ENCODE peak calls at places on chromosomes 3 and 15, in nine cellular contexts. A is transverse colon, M is cardiac muscle cell, E is body of pancreas, T is hepatocyte, W is RWPE2, F is GM23338, D is HCT116, S is pancreas. L is an unnamed sample.
A peak's percentile ranks its signal among the peaks of the same experiment; 100 is the strongest.

GRCh38 chr3:49025005-49025792 is 3.3 kb downstream of the NDUFAF3 start:
- DNase-seq in A (no peak), M (no peak), E (no peak), T (no peak), W (no peak), F (no peak), D (no peak), S (no peak), L (no peak)

GRCh38 chr15:78179906-78180305 is 30.7 kb downstream of the IDH3A start:
- DNase-seq in A (no peak), M (no peak), E (no peak), T (no peak), W (no peak), F (no peak), D (no peak), S (no peak), L (no peak)

GRCh38 chr15:66646799-66647198 is 55.2 kb upstream of the SMAD6 start:
- DNase-seq in A (no peak), M (no peak), E (no peak), T (no peak), W (no peak), F (no peak), D (no peak), S (no peak), L (no peak)

GRCh38 chr3:142960322-142960850 is 3.1 kb downstream of the PAQR9 start:
- DNase-seq in A (no peak), M (no peak), E (no peak), T (no peak), W (no peak), F (no peak), D (no peak), S (no peak), L (no peak)

GRCh38 chr3:53199834-53200233 is 38.8 kb downstream of the PRKCD start:
- DNase-seq in A (no peak), M (no peak), E (no peak), T (no peak), W (no peak), F (no peak), D (no peak), S (no peak), L (no peak)

GRCh38 chr3:186782542-186783069 is 771 bp upstream of the EIF4A2 start:
- DNase-seq in A (no peak), M (no peak), E (no peak), T (no peak), W (no peak), F (no peak), D (no peak), S (no peak), L (no peak)

GRCh38 chr15:93152951-93153350 is 63.9 kb upstream of the RGMA start:
- DNase-seq in A (peak; percentile 37), M (no peak), E (peak; percentile 79), T (peak; percentile 20), W (no peak), F (no peak), D (no peak), S (peak; percentile 71), L (no peak)

GRCh38 chr3:53668872-53669271 is 174.5 kb downstream of the CACNA1D start:
- DNase-seq in A (no peak), M (peak; percentile 26), E (no peak), T (no peak), W (no peak), F (peak; percentile 53), D (peak; percentile 10), S (no peak), L (no peak)

GRCh38 chr3:52805270-52806039 is 10.9 kb downstream of the ITIH3 start:
- DNase-seq in A (no peak), M (no peak), E (no peak), T (no peak), W (no peak), F (peak; percentile 9), D (no peak), S (no peak), L (no peak)

GRCh38 chr15:31160740-31161495 is 59.4 kb upstream of the TRPM1 start:
- DNase-seq in A (no peak), M (no peak), E (no peak), T (no peak), W (no peak), F (no peak), D (no peak), S (no peak), L (no peak)

GRCh38 chr15:77538793-77539487 is 93.8 kb downstream of the LINGO1 start:
- DNase-seq in A (peak; percentile 57), M (no peak), E (peak; percentile 95), T (no peak), W (peak; percentile 61), F (no peak), D (no peak), S (peak; percentile 88), L (no peak)

GRCh38 chr3:119827209-119827608 is 45.3 kb downstream of the NR1I2 start:
- DNase-seq in A (no peak), M (no peak), E (no peak), T (no peak), W (no peak), F (no peak), D (no peak), S (no peak), L (no peak)

GRCh38 chr3:185688808-185689207 is 102.7 kb downstream of the SENP2 start:
- DNase-seq in A (no peak), M (no peak), E (no peak), T (peak; percentile 68), W (peak; percentile 98), F (no peak), D (peak; percentile 98), S (no peak), L (no peak)

GRCh38 chr15:41661529-41662225 is 1.5 kb downstream of the MGA start:
- DNase-seq in A (peak; percentile 79), M (peak; percentile 82), E (peak; percentile 75), T (peak; percentile 84), W (peak; percentile 84), F (peak; percentile 95), D (no peak), S (peak; percentile 74), L (peak; percentile 73)

GRCh38 chr3:51814034-51814433 is 35.0 kb upstream of the IQCF6 start:
- DNase-seq in A (no peak), M (no peak), E (no peak), T (no peak), W (no peak), F (no peak), D (no peak), S (no peak), L (no peak)

GRCh38 chr15:77722759-77723460 is 90.2 kb upstream of the LINGO1 start:
- DNase-seq in A (no peak), M (peak; percentile 24), E (no peak), T (no peak), W (no peak), F (peak; percentile 62), D (no peak), S (no peak), L (no peak)

GRCh38 chr3:39176025-39176714 is 16.2 kb downstream of the XIRP1 start:
- DNase-seq in A (no peak), M (no peak), E (no peak), T (no peak), W (no peak), F (no peak), D (no peak), S (peak; percentile 10), L (no peak)
- H3K27ac ChIP-seq in A (peak overlapping the region; percentile 94), M (peak overlapping the region; percentile 78), E (peak overlapping the region; percentile 92), T (peak overlapping the region; percentile 98), W (peak overlapping the region; percentile 68), F (no peak overlapping the region), D (no peak overlapping the region), S (peak overlapping the region; percentile 90), L (no peak overlapping the region)

GRCh38 chr15:70321106-70321809 is 223.5 kb upstream of the TLE3 start:
- DNase-seq in A (no peak), M (no peak), E (no peak), T (no peak), W (no peak), F (no peak), D (no peak), S (no peak), L (no peak)

GRCh38 chr15:70320077-70320830 is 222.5 kb upstream of the TLE3 start:
- DNase-seq in A (no peak), M (no peak), E (no peak), T (no peak), W (no peak), F (no peak), D (no peak), S (no peak), L (no peak)

GRCh38 chr15:70318594-70318993 is 220.9 kb upstream of the TLE3 start:
- DNase-seq in A (no peak), M (no peak), E (no peak), T (no peak), W (no peak), F (no peak), D (no peak), S (no peak), L (no peak)

GRCh38 chr15:70318996-70319465 is 221.3 kb upstream of the TLE3 start:
- DNase-seq in A (peak; percentile 46), M (no peak), E (no peak), T (peak; percentile 46), W (no peak), F (no peak), D (no peak), S (no peak), L (no peak)

GRCh38 chr15:70319466-70319865 is 221.7 kb upstream of the TLE3 start:
- DNase-seq in A (no peak), M (no peak), E (no peak), T (no peak), W (no peak), F (no peak), D (no peak), S (no peak), L (no peak)
- H3K4me1 ChIP-seq in A (peaks cover 54% of the 10 kb centered on the region), M (no peaks in the 10 kb centered on the region), E (peaks cover 3% of the 10 kb centered on the region), T (peaks cover 55% of the 10 kb centered on the region), W (peaks cover 36% of the 10 kb centered on the region), F (peaks cover 9% of the 10 kb centered on the region), D (peaks cover 3% of the 10 kb centered on the region), S (peaks cover 6% of the 10 kb centered on the region), L (no peaks in the 10 kb centered on the region)

DNA sequence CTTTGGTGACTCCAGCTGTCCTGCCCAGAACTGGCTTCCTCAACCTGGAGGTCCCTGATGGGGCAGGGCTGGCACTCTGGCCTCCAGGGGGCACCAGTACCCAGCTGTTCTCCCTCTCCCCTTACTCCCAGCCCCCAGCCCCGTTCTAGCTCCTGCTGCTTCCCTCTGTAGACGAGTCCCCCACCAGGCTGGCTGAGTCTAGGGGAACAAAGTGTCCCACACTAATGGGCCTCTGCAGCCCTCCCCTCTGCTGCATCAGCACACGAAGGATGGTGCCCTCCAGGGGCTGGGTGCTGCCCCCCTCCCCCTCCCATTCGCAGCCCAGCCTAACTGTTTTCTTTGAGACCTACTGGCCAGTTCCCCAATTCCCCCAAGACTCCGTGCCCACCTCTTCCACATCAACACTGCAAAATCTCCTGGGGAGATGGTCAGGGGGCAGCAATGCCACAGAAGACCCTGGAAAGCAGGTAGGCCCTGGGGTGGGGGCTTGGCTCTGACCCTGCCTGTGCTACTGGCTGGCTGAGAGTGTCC is 4.2 kb downstream of the RHCG start:
- DNase-seq in A (no peak), M (peak; percentile 41), E (no peak), T (no peak), W (peak; percentile 73), F (peak; percentile 83), D (no peak), S (no peak), L (no peak)
- TF ChIP-seq CTCF in A (no peak), M (peak; percentile 56), E (no peak), T (peak; percentile 36), W (peak; percentile 79), F (peak; percentile 72), D (peak; percentile 55), S (no peak), L (no peak)

DNA sequence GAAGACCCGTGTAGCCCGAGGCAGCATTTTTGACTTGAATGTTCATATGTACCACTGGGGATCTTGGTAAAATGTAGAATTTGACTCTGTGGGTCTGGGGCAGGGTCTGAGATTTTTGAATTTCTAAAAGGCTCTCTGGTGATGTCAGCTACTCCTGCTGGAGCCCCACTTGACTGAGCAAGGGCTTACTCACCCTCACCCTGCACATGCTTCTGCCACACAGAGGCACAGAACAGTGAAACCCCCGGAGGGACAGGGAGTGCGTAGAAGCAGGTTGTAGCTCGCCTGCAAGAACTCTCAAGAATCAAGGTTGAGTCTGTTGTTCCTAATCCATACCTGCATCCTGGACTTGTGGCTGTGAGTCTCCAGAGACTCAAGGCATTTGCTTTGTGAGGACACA is 41.1 kb downstream of the SLCO3A1 start:
- DNase-seq in A (no peak), M (no peak), E (no peak), T (no peak), W (no peak), F (no peak), D (no peak), S (no peak), L (no peak)
- H3K27ac ChIP-seq in A (no peak overlapping the region), M (no peak overlapping the region), E (no peak overlapping the region), T (no peak overlapping the region), W (peak overlapping the region; percentile 43), F (no peak overlapping the region), D (no peak overlapping the region), S (no peak overlapping the region), L (no peak overlapping the region)

L was measured in CD8-positive, alpha-beta T cell.